ENCODE peak calls at places on chromosome 1, in five cellular contexts. M is endothelial cell of umbilical vein, D is IMR-90, U is PC-9, A is thyroid gland. Y is an unnamed sample.

GRCh38 chr1:211036701-211037494 is 97.0 kb downstream of the KCNH1 start:
- DNase-seq in D (peak), A (no peak), M (no peak), U (peak), Y (no peak)

GRCh38 chr1:113982955-113983742 is 3.9 kb downstream of the OLFML3 start:
- DNase-seq in D (no peak), A (no peak), M (no peak), U (no peak), Y (no peak)

GRCh38 chr1:244347942-244348341 is 103.8 kb downstream of the ADSS2 start:
- DNase-seq in D (peak), A (no peak), U (no peak), M (peak), Y (no peak)

GRCh38 chr1:28642847-28643635 is at the start of gene TAF12:
- DNase-seq in M (peak), U (peak), A (peak), D (peak), Y (peak)

GRCh38 chr1:110087812-110088738 is 17.6 kb upstream of the ALX3 start:
- DNase-seq in M (peak), A (peak), U (peak), D (peak), Y (no peak)

GRCh38 chr1:63713627-63714481 is 60.0 kb upstream of the ROR1 start:
- DNase-seq in U (peak), A (no peak), M (no peak), D (peak), Y (no peak)

GRCh38 chr1:14939527-14940284 is 213.8 kb upstream of the TMEM51 start:
- DNase-seq in D (peak), A (no peak), M (no peak), U (peak), Y (no peak)

GRCh38 chr1:153386500-153386901 is 4.4 kb downstream of the S100A8 start:
- DNase-seq in U (no peak), D (no peak), A (peak), M (no peak), Y (no peak)

GRCh38 chr1:110430366-110430765 is 20.6 kb upstream of the PROK1 start:
- DNase-seq in D (no peak), M (no peak), A (no peak), U (no peak), Y (no peak)

GRCh38 chr1:220708244-220708643 is 18.1 kb downstream of the C1orf115 start:
- DNase-seq in D (no peak), A (no peak), U (no peak), M (no peak), Y (no peak)

GRCh38 chr1:220708929-220709801 is 19.0 kb downstream of the C1orf115 start:
- DNase-seq in U (no peak), D (no peak), M (no peak), A (no peak), Y (no peak)

GRCh38 chr1:220706921-220707559 is 16.9 kb downstream of the C1orf115 start:
- DNase-seq in M (no peak), D (no peak), A (no peak), U (no peak), Y (no peak)

GRCh38 chr1:220705782-220706181 is 15.6 kb downstream of the C1orf115 start:
- DNase-seq in U (no peak), M (no peak), D (no peak), A (no peak), Y (no peak)

DNA sequence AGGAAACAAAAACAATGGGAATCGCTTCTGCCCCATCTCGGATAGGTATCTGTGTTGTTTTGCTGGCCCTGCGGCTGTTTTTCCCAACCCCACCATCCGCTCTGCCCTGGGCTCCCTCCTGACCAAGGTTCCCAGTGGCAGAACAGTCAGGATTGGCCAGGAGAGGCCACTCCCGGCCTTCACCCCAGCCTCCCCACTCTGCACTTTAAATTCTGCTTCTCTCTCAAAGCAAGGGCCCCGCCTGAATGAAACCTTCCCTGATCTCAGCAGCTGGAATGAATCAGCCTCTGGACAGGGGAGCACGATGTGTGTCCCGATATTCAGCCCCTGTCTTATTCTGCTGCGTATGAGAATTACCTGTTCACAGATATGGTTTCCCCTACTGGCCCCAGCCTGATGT is 16.3 kb downstream of the C1orf115 start:
- DNase-seq in A (no peak), M (no peak), D (no peak), U (no peak), Y (no peak)
- H3K4me3 ChIP-seq in A (no peak), M (no peak), D (no peak), U (no peak), Y (no peak)

GRCh38 chr1:202017385-202018225 is 7.2 kb downstream of the ELF3 start:
- DNase-seq in A (no peak), U (peak), M (no peak), D (no peak), Y (no peak)
- H3K4me3 ChIP-seq in A (no peak), U (peak), M (no peak), D (no peak), Y (peak)

GRCh38 chr1:42017730-42018129 is 99.0 kb upstream of the HIVEP3 start:
- DNase-seq in U (no peak), D (no peak), A (no peak), M (no peak), Y (no peak)

GRCh38 chr1:42013881-42014470 is 95.3 kb upstream of the HIVEP3 start:
- DNase-seq in A (no peak), M (peak), U (no peak), D (no peak), Y (no peak)

GRCh38 chr1:42012852-42013251 is 94.1 kb upstream of the HIVEP3 start:
- DNase-seq in M (no peak), A (no peak), U (no peak), D (peak), Y (no peak)

GRCh38 chr1:42014823-42015222 is 96.1 kb upstream of the HIVEP3 start:
- DNase-seq in U (no peak), D (no peak), M (no peak), A (no peak), Y (no peak)

DNA sequence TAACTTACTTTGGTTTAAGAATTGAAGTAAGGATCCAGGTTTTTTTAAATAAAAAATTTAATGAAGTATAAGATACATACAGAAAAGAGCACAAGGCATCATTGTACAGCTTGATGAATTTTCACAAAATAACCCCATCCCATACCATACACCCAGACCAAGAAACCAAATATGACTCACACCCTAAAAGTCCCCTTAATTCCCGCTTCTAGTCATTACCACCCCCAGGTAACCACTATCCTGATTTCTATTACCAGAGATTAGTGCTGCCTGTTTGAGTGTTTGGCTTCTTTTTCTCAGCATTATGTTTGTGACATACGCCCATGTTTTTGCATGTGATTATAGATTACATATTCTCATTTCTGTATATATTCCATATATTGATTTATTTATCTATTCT is 98.5 kb upstream of the HIVEP3 start:
- DNase-seq in M (no peak), U (no peak), D (no peak), A (no peak), Y (no peak)
- H3K4me3 ChIP-seq in M (no peak), U (no peak), D (no peak), A (no peak), Y (no peak)

DNA sequence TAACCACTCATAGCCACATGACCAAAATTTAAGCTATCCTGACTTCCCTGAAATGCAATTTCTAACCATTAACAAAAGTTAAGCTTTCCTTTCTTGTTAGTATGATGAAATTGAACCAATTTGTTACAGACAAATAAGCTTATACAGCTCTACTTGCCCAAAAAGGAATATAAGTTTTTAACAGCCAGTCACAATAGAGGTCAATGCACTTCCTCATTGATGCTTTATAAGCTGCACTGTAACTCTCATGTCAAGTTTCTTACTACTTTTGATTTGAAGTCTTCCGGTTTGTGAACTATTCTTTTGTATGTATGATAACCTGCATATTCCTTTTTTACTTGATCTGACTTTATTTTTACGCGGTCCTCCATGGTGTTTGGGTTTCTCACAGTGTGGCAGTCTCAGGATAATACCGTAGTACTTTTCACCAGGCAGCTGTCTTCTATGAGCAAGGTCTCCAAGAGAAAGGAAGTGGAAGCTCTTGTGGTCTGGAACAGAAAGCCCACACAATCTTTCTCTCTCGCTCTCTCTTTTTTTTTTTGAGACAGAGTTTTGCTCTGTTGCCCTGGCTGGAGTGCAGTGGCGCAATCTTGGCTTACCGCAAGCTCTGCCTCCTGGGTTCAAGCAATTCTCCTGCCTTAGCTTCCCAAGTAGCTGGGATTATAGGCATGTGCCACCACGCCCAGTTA is 331.6 kb downstream of the SRGAP2C start:
- DNase-seq in U (no peak), M (no peak), D (no peak), A (no peak), Y (no peak)
- H3K4me3 ChIP-seq in U (no peak), M (no peak), D (no peak), A (no peak), Y (no peak)